ENCODE peak calls at places on chromosomes 2 and 18, in six cellular contexts. One of them, this sample, is unnamed.

GRCh38 chr2:25825238-25825637 is 53.0 kb downstream of the ASXL2 start:
- DNase-seq in M059J: no peak
- DNase-seq in heart left ventricle: no peak
- DNase-seq in retinal pigment epithelial cell: no peak
- DNase-seq in activated CD4-positive, alpha-beta T cell treated with anti-CD3 and anti-CD28 coated beads, Interleukin-2, amount 10 ng/mL, durations not matched to agents 7 days and 5 days: peak
- DNase-seq in Ammon's horn: no peak
- DNase-seq in this sample: no peak

GRCh38 chr2:159855153-159856140 is 57.4 kb upstream of the CD302 start:
- DNase-seq in heart left ventricle: no peak
- DNase-seq in retinal pigment epithelial cell: peak
- DNase-seq in Ammon's horn: no peak
- DNase-seq in activated CD4-positive, alpha-beta T cell treated with anti-CD3 and anti-CD28 coated beads, Interleukin-2, amount 10 ng/mL, durations not matched to agents 7 days and 5 days: no peak
- DNase-seq in M059J: no peak
- DNase-seq in this sample: no peak

GRCh38 chr2:227349989-227350648 is 25.1 kb downstream of the MFF start:
- DNase-seq in Ammon's horn: no peak
- DNase-seq in retinal pigment epithelial cell: no peak
- DNase-seq in M059J: no peak
- DNase-seq in heart left ventricle: no peak
- DNase-seq in activated CD4-positive, alpha-beta T cell treated with anti-CD3 and anti-CD28 coated beads, Interleukin-2, amount 10 ng/mL, durations not matched to agents 7 days and 5 days: no peak
- DNase-seq in this sample: no peak

GRCh38 chr2:237533668-237534138 is 32.7 kb upstream of the PRLH start:
- DNase-seq in M059J: peak
- DNase-seq in retinal pigment epithelial cell: no peak
- DNase-seq in heart left ventricle: no peak
- DNase-seq in Ammon's horn: no peak
- DNase-seq in activated CD4-positive, alpha-beta T cell treated with anti-CD3 and anti-CD28 coated beads, Interleukin-2, amount 10 ng/mL, durations not matched to agents 7 days and 5 days: no peak
- DNase-seq in this sample: peak

GRCh38 chr2:46689993-46690392 is 210.6 kb downstream of the TMEM247 start:
- DNase-seq in activated CD4-positive, alpha-beta T cell treated with anti-CD3 and anti-CD28 coated beads, Interleukin-2, amount 10 ng/mL, durations not matched to agents 7 days and 5 days: no peak
- DNase-seq in Ammon's horn: no peak
- DNase-seq in retinal pigment epithelial cell: no peak
- DNase-seq in M059J: peak
- DNase-seq in heart left ventricle: no peak
- DNase-seq in this sample: peak

GRCh38 chr2:134232868-134233732 is 20.8 kb upstream of the MGAT5 start:
- DNase-seq in heart left ventricle: no peak
- DNase-seq in M059J: peak
- DNase-seq in retinal pigment epithelial cell: no peak
- DNase-seq in Ammon's horn: no peak
- DNase-seq in activated CD4-positive, alpha-beta T cell treated with anti-CD3 and anti-CD28 coated beads, Interleukin-2, amount 10 ng/mL, durations not matched to agents 7 days and 5 days: peak
- DNase-seq in this sample: peak

GRCh38 chr2:19769513-19769912 is 132.3 kb downstream of the TTC32 start:
- DNase-seq in activated CD4-positive, alpha-beta T cell treated with anti-CD3 and anti-CD28 coated beads, Interleukin-2, amount 10 ng/mL, durations not matched to agents 7 days and 5 days: no peak
- DNase-seq in heart left ventricle: no peak
- DNase-seq in Ammon's horn: no peak
- DNase-seq in retinal pigment epithelial cell: no peak
- DNase-seq in M059J: no peak
- DNase-seq in this sample: peak

GRCh38 chr2:109560265-109560664 is 53.5 kb downstream of the SEPTIN10 start:
- DNase-seq in Ammon's horn: no peak
- DNase-seq in activated CD4-positive, alpha-beta T cell treated with anti-CD3 and anti-CD28 coated beads, Interleukin-2, amount 10 ng/mL, durations not matched to agents 7 days and 5 days: no peak
- DNase-seq in retinal pigment epithelial cell: no peak
- DNase-seq in M059J: peak
- DNase-seq in heart left ventricle: no peak
- DNase-seq in this sample: peak

GRCh38 chr2:16718551-16719404 is 53.1 kb upstream of the CYRIA start:
- DNase-seq in M059J: no peak
- DNase-seq in heart left ventricle: no peak
- DNase-seq in activated CD4-positive, alpha-beta T cell treated with anti-CD3 and anti-CD28 coated beads, Interleukin-2, amount 10 ng/mL, durations not matched to agents 7 days and 5 days: no peak
- DNase-seq in Ammon's horn: peak
- DNase-seq in retinal pigment epithelial cell: no peak
- DNase-seq in this sample: no peak

GRCh38 chr18:2515908-2516625 is 55.2 kb downstream of the METTL4 start:
- DNase-seq in heart left ventricle: no peak
- DNase-seq in retinal pigment epithelial cell: peak
- DNase-seq in Ammon's horn: no peak
- DNase-seq in M059J: peak
- DNase-seq in activated CD4-positive, alpha-beta T cell treated with anti-CD3 and anti-CD28 coated beads, Interleukin-2, amount 10 ng/mL, durations not matched to agents 7 days and 5 days: peak
- DNase-seq in this sample: peak

GRCh38 chr2:582792-583528 is 94.2 kb downstream of the TMEM18 start:
- DNase-seq in retinal pigment epithelial cell: no peak
- DNase-seq in heart left ventricle: no peak
- DNase-seq in activated CD4-positive, alpha-beta T cell treated with anti-CD3 and anti-CD28 coated beads, Interleukin-2, amount 10 ng/mL, durations not matched to agents 7 days and 5 days: no peak
- DNase-seq in Ammon's horn: no peak
- DNase-seq in M059J: no peak
- DNase-seq in this sample: no peak

GRCh38 chr2:230416061-230416721 is at the start of gene SP100:
- DNase-seq in Ammon's horn: peak
- DNase-seq in retinal pigment epithelial cell: peak
- DNase-seq in activated CD4-positive, alpha-beta T cell treated with anti-CD3 and anti-CD28 coated beads, Interleukin-2, amount 10 ng/mL, durations not matched to agents 7 days and 5 days: peak
- DNase-seq in M059J: peak
- DNase-seq in heart left ventricle: peak
- DNase-seq in this sample: peak

GRCh38 chr18:62717059-62717849 is 1.9 kb downstream of the PHLPP1 start:
- DNase-seq in M059J: peak
- DNase-seq in retinal pigment epithelial cell: no peak
- DNase-seq in Ammon's horn: peak
- DNase-seq in heart left ventricle: no peak
- DNase-seq in activated CD4-positive, alpha-beta T cell treated with anti-CD3 and anti-CD28 coated beads, Interleukin-2, amount 10 ng/mL, durations not matched to agents 7 days and 5 days: peak
- DNase-seq in this sample: peak

GRCh38 chr2:19059076-19059475 is 299.3 kb downstream of the OSR1 start:
- DNase-seq in Ammon's horn: no peak
- DNase-seq in retinal pigment epithelial cell: no peak
- DNase-seq in activated CD4-positive, alpha-beta T cell treated with anti-CD3 and anti-CD28 coated beads, Interleukin-2, amount 10 ng/mL, durations not matched to agents 7 days and 5 days: no peak
- DNase-seq in heart left ventricle: no peak
- DNase-seq in M059J: peak
- DNase-seq in this sample: peak

GRCh38 chr2:236943841-236944513 is 141.7 kb upstream of the COPS8 start:
- DNase-seq in activated CD4-positive, alpha-beta T cell treated with anti-CD3 and anti-CD28 coated beads, Interleukin-2, amount 10 ng/mL, durations not matched to agents 7 days and 5 days: no peak
- DNase-seq in retinal pigment epithelial cell: no peak
- DNase-seq in heart left ventricle: no peak
- DNase-seq in Ammon's horn: no peak
- DNase-seq in M059J: no peak
- DNase-seq in this sample: no peak

GRCh38 chr18:10059610-10060468 is 146.0 kb downstream of the VAPA start:
- DNase-seq in Ammon's horn: peak
- DNase-seq in heart left ventricle: peak
- DNase-seq in activated CD4-positive, alpha-beta T cell treated with anti-CD3 and anti-CD28 coated beads, Interleukin-2, amount 10 ng/mL, durations not matched to agents 7 days and 5 days: no peak
- DNase-seq in M059J: no peak
- DNase-seq in retinal pigment epithelial cell: no peak
- DNase-seq in this sample: no peak

GRCh38 chr2:42082026-42082425 is 34.2 kb downstream of the PKDCC start:
- DNase-seq in M059J: no peak
- DNase-seq in retinal pigment epithelial cell: no peak
- DNase-seq in Ammon's horn: no peak
- DNase-seq in heart left ventricle: no peak
- DNase-seq in activated CD4-positive, alpha-beta T cell treated with anti-CD3 and anti-CD28 coated beads, Interleukin-2, amount 10 ng/mL, durations not matched to agents 7 days and 5 days: no peak
- DNase-seq in this sample: no peak

GRCh38 chr2:120245520-120245835 is 7.2 kb upstream of the RALB start:
- DNase-seq in M059J: peak
- DNase-seq in retinal pigment epithelial cell: no peak
- DNase-seq in activated CD4-positive, alpha-beta T cell treated with anti-CD3 and anti-CD28 coated beads, Interleukin-2, amount 10 ng/mL, durations not matched to agents 7 days and 5 days: no peak
- DNase-seq in Ammon's horn: no peak
- DNase-seq in heart left ventricle: no peak
- DNase-seq in this sample: no peak

GRCh38 chr2:38603402-38604265 is 906 bp upstream of the HNRNPLL start:
- DNase-seq in M059J: peak
- DNase-seq in activated CD4-positive, alpha-beta T cell treated with anti-CD3 and anti-CD28 coated beads, Interleukin-2, amount 10 ng/mL, durations not matched to agents 7 days and 5 days: peak
- DNase-seq in Ammon's horn: peak
- DNase-seq in retinal pigment epithelial cell: peak
- DNase-seq in heart left ventricle: peak
- DNase-seq in this sample: peak

GRCh38 chr2:21836766-21837543 is 713.2 kb downstream of the TDRD15 start:
- DNase-seq in heart left ventricle: no peak
- DNase-seq in M059J: peak
- DNase-seq in retinal pigment epithelial cell: no peak
- DNase-seq in Ammon's horn: no peak
- DNase-seq in activated CD4-positive, alpha-beta T cell treated with anti-CD3 and anti-CD28 coated beads, Interleukin-2, amount 10 ng/mL, durations not matched to agents 7 days and 5 days: no peak
- DNase-seq in this sample: peak

GRCh38 chr18:74139888-74140287 is 7.7 kb downstream of the FBXO15 start:
- DNase-seq in activated CD4-positive, alpha-beta T cell treated with anti-CD3 and anti-CD28 coated beads, Interleukin-2, amount 10 ng/mL, durations not matched to agents 7 days and 5 days: no peak
- DNase-seq in Ammon's horn: peak
- DNase-seq in retinal pigment epithelial cell: no peak
- DNase-seq in M059J: peak
- DNase-seq in heart left ventricle: no peak
- DNase-seq in this sample: peak

GRCh38 chr18:48842259-48843061 is 108.3 kb downstream of the SMAD7 start:
- DNase-seq in M059J: peak
- DNase-seq in heart left ventricle: peak
- DNase-seq in retinal pigment epithelial cell: no peak
- DNase-seq in Ammon's horn: no peak
- DNase-seq in activated CD4-positive, alpha-beta T cell treated with anti-CD3 and anti-CD28 coated beads, Interleukin-2, amount 10 ng/mL, durations not matched to agents 7 days and 5 days: peak
- DNase-seq in this sample: no peak

GRCh38 chr18:13440277-13441248 is 222.0 kb downstream of the LDLRAD4 start:
- DNase-seq in Ammon's horn: no peak
- DNase-seq in activated CD4-positive, alpha-beta T cell treated with anti-CD3 and anti-CD28 coated beads, Interleukin-2, amount 10 ng/mL, durations not matched to agents 7 days and 5 days: no peak
- DNase-seq in M059J: no peak
- DNase-seq in retinal pigment epithelial cell: no peak
- DNase-seq in heart left ventricle: no peak
- DNase-seq in this sample: no peak

GRCh38 chr2:241733391-241734207 is 831 bp upstream of the D2HGDH start:
- DNase-seq in heart left ventricle: no peak
- DNase-seq in retinal pigment epithelial cell: no peak
- DNase-seq in Ammon's horn: no peak
- DNase-seq in activated CD4-positive, alpha-beta T cell treated with anti-CD3 and anti-CD28 coated beads, Interleukin-2, amount 10 ng/mL, durations not matched to agents 7 days and 5 days: no peak
- DNase-seq in M059J: no peak
- DNase-seq in this sample: no peak

GRCh38 chr2:241860184-241861078 is 1.7 kb upstream of the PDCD1 start:
- DNase-seq in heart left ventricle: no peak
- DNase-seq in retinal pigment epithelial cell: no peak
- DNase-seq in Ammon's horn: no peak
- DNase-seq in activated CD4-positive, alpha-beta T cell treated with anti-CD3 and anti-CD28 coated beads, Interleukin-2, amount 10 ng/mL, durations not matched to agents 7 days and 5 days: no peak
- DNase-seq in M059J: no peak
- DNase-seq in this sample: peak

GRCh38 chr18:47964086-47964485 is 33.6 kb upstream of the SMAD2 start:
- DNase-seq in Ammon's horn: no peak
- DNase-seq in activated CD4-positive, alpha-beta T cell treated with anti-CD3 and anti-CD28 coated beads, Interleukin-2, amount 10 ng/mL, durations not matched to agents 7 days and 5 days: no peak
- DNase-seq in retinal pigment epithelial cell: no peak
- DNase-seq in M059J: no peak
- DNase-seq in heart left ventricle: no peak
- DNase-seq in this sample: no peak

GRCh38 chr2:104025296-104025695 is 828.6 kb upstream of the POU3F3 start:
- DNase-seq in Ammon's horn: no peak
- DNase-seq in heart left ventricle: no peak
- DNase-seq in retinal pigment epithelial cell: no peak
- DNase-seq in activated CD4-positive, alpha-beta T cell treated with anti-CD3 and anti-CD28 coated beads, Interleukin-2, amount 10 ng/mL, durations not matched to agents 7 days and 5 days: no peak
- DNase-seq in M059J: no peak
- DNase-seq in this sample: no peak

GRCh38 chr18:35971661-35972196 is 750 bp upstream of the RMP24 start:
- DNase-seq in activated CD4-positive, alpha-beta T cell treated with anti-CD3 and anti-CD28 coated beads, Interleukin-2, amount 10 ng/mL, durations not matched to agents 7 days and 5 days: no peak
- DNase-seq in M059J: no peak
- DNase-seq in heart left ventricle: no peak
- DNase-seq in Ammon's horn: peak
- DNase-seq in retinal pigment epithelial cell: peak
- DNase-seq in this sample: no peak

GRCh38 chr18:11310476-11311086 is 161.2 kb upstream of the PIEZO2 start:
- DNase-seq in heart left ventricle: peak
- DNase-seq in activated CD4-positive, alpha-beta T cell treated with anti-CD3 and anti-CD28 coated beads, Interleukin-2, amount 10 ng/mL, durations not matched to agents 7 days and 5 days: peak
- DNase-seq in M059J: peak
- DNase-seq in retinal pigment epithelial cell: no peak
- DNase-seq in Ammon's horn: peak
- DNase-seq in this sample: peak

This sample was measured in ELR.